ENCODE peak calls at places on chromosomes 4 and X, in five cellular contexts. A is GM10248, S is fibroblast of pulmonary artery, U is cardiac fibroblast, T is H9. Z is an unnamed sample.

GRCh38 chr4:183342541-183343533 is 20.6 kb upstream of the CLDN24 start:
- DNase-seq in A (no peak), S (no peak), U (no peak), T (peak), Z (no peak)

GRCh38 chr4:134327274-134328122 is 125.9 kb upstream of the PABPC4L start:
- DNase-seq in A (no peak), S (no peak), U (no peak), T (no peak), Z (no peak)

GRCh38 chr4:153418581-153418980 is 47.6 kb upstream of the TMEM131L start:
- DNase-seq in A (no peak), S (peak), U (peak), T (peak), Z (no peak)

GRCh38 chrX:56564921-56565861 is 1.8 kb downstream of the UBQLN2 start:
- DNase-seq in A (no peak), S (peak), U (no peak), T (no peak), Z (peak)

GRCh38 chr4:58127680-58128079 is 1017.5 kb upstream of the IGFBP7 start:
- DNase-seq in A (no peak), S (no peak), U (no peak), T (no peak), Z (no peak)

GRCh38 chrX:39613997-39614679 is 483.6 kb downstream of the BCOR start:
- DNase-seq in A (peak), S (no peak), U (no peak), T (peak), Z (peak)

GRCh38 chr4:67764183-67764582 is 10.0 kb upstream of the GNRHR start:
- DNase-seq in A (no peak), S (no peak), U (no peak), T (no peak), Z (no peak)

GRCh38 chr4:101315786-101316185 is 31.5 kb downstream of the PPP3CA start:
- DNase-seq in A (no peak), S (no peak), U (no peak), T (no peak), Z (no peak)

GRCh38 chrX:19063030-19063429 is 59.2 kb downstream of the ADGRG2 start:
- DNase-seq in A (no peak), S (no peak), U (peak), T (no peak), Z (no peak)

GRCh38 chrX:8688776-8689175 is 43.2 kb downstream of the ANOS1 start:
- DNase-seq in A (no peak), S (no peak), U (no peak), T (peak), Z (no peak)

GRCh38 chrX:101383679-101384078 is 2.3 kb downstream of the BTK start:
- DNase-seq in A (peak), S (no peak), U (no peak), T (no peak), Z (no peak)

GRCh38 chr4:41146716-41147506 is 67.4 kb downstream of the APBB2 start:
- DNase-seq in A (no peak), S (peak), U (peak), T (peak), Z (no peak)
- TF ChIP-seq CTCF in A (no peak), S (no peak), U (no peak), T (no peak), Z (no peak)

GRCh38 chr4:4694812-4695211 is 153.0 kb upstream of the STX18 start:
- DNase-seq in A (no peak), S (no peak), U (no peak), T (no peak), Z (no peak)

GRCh38 chr4:4694296-4694772 is 152.5 kb upstream of the STX18 start:
- DNase-seq in A (no peak), S (no peak), U (no peak), T (peak), Z (no peak)

GRCh38 chr4:4695497-4695896 is 153.6 kb upstream of the STX18 start:
- DNase-seq in A (no peak), S (no peak), U (no peak), T (no peak), Z (no peak)

GRCh38 chr4:4693258-4693657 is 151.4 kb upstream of the STX18 start:
- DNase-seq in A (peak), S (no peak), U (peak), T (no peak), Z (peak)

DNA sequence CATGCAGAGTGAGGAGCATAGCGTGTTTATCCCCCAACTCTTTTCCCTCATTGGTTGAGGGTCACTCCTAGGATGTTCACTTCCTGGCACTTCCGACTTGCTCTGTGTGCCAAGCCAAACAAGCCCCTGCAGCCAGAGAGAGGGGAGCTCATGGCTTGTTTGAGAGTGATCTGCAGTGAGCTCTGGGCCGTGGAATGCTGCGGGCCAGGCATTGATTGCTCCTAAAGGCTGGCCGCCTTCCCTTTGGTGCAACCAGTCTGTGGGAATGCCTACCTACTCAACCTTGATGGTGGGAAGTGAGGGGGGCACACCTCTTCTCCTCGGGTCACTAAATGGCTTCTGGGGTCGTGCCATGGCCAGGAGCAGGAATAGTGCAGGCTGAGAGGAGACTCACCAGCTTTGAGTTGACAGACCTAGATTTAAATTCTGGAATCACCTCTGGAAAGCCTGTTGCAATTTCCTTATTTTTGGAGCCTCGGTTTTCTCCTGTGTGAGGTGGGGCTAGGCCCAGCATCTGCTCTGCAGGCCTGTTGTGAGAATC is 152.0 kb upstream of the STX18 start:
- DNase-seq in A (no peak), S (no peak), U (no peak), T (no peak), Z (no peak)
- TF ChIP-seq CTCF in A (no peak), S (no peak), U (no peak), T (no peak), Z (no peak)

DNA sequence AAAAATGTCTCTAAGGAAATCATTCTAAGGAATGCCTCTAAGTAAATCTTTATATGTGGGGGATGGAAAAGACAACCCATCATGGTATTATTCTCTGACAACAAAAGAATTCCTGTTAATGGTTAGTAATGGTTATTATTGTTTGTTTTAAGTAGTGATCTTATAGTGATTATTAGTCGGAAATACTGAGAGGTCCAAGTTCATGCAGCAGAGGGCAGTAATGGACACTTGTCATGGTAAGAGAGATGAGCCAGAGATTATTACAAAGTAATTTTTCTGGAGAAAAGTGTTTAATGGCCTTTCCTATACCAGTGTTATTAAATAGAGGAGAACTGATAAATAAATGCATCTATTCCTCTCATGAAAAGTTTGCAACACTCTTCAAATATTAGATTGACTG is 8.1 kb upstream of the DKK2 start:
- DNase-seq in A (no peak), S (no peak), U (peak), T (no peak), Z (peak)
- TF ChIP-seq CTCF in A (no peak), S (peak), U (peak), T (peak), Z (no peak)

GRCh38 chr4:37453004-37453360 is 208.4 kb downstream of the NWD2 start:
- DNase-seq in A (peak), S (peak), U (peak), T (peak), Z (peak)
- TF ChIP-seq CTCF in A (peak), S (peak), U (peak), T (peak), Z (peak)

GRCh38 chrX:137342969-137343368 is 223.0 kb upstream of the ZIC3 start:
- DNase-seq in A (no peak), S (no peak), U (no peak), T (no peak), Z (no peak)
- TF ChIP-seq CTCF in A (no peak), S (no peak), U (no peak), T (no peak), Z (no peak)

GRCh38 chrX:13028871-13029336 is 15.5 kb downstream of the FAM9C start:
- DNase-seq in A (no peak), S (no peak), U (peak), T (peak), Z (no peak)

GRCh38 chrX:13024911-13025454 is 19.4 kb downstream of the FAM9C start:
- DNase-seq in A (no peak), S (no peak), U (no peak), T (no peak), Z (no peak)

GRCh38 chrX:13029341-13029740 is 15.1 kb downstream of the FAM9C start:
- DNase-seq in A (no peak), S (peak), U (peak), T (peak), Z (no peak)

GRCh38 chrX:13029831-13030771 is 14.3 kb downstream of the FAM9C start:
- DNase-seq in A (no peak), S (peak), U (peak), T (peak), Z (no peak)

GRCh38 chrX:13026877-13027652 is 17.4 kb downstream of the FAM9C start:
- DNase-seq in A (no peak), S (no peak), U (no peak), T (no peak), Z (peak)
- TF ChIP-seq CTCF in A (no peak), S (no peak), U (no peak), T (no peak), Z (no peak)

GRCh38 chrX:153473126-153473525 is 2.8 kb upstream of the HAUS7 start:
- DNase-seq in A (no peak), S (no peak), U (no peak), T (no peak), Z (no peak)

GRCh38 chrX:153471663-153472280 is 1.4 kb upstream of the HAUS7 start:
- DNase-seq in A (no peak), S (no peak), U (no peak), T (no peak), Z (no peak)

GRCh38 chrX:153470411-153471363 is at the start of gene HAUS7:
- DNase-seq in A (peak), S (peak), U (peak), T (peak), Z (peak)

GRCh38 chrX:153468008-153468580 is 2.3 kb downstream of the HAUS7 start:
- DNase-seq in A (no peak), S (no peak), U (no peak), T (no peak), Z (no peak)

DNA sequence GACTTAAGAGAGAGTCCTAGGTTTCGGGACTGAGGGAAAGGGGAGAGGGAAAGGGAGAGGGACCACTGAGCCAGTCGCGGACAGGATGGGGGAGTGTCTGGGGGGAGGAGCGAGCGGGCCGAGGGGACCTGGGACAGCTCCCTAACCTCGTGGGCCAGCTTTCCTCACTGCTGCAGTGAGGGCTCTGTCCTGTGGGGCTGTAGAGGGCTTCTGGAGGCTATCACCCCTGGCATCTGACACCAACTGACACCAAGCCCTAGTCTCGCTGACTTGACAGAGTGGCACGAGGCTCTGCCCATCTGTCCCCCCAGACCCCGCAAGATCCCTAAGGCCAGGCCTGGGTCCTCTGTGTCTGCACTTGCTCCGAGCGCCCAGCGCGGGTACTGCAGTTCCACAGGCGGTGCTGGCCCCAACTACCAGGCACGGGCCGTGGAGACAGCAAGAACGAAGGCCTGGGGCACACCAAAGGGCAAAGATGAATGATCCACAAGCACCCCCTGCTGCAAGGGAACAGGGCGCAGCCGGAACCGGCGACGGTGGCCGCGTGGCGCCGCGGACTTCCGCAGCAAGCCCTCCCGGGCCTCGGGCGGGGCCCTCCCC is 465 bp downstream of the HAUS7 start:
- DNase-seq in A (no peak), S (peak), U (peak), T (no peak), Z (peak)
- TF ChIP-seq CTCF in A (no peak), S (peak), U (peak), T (peak), Z (peak)

GRCh38 chr4:131427000-131427399 is 1722.1 kb upstream of the PCDH10 start:
- DNase-seq in A (no peak), S (no peak), U (no peak), T (no peak), Z (no peak)

GRCh38 chr4:131426023-131426758 is 1722.9 kb upstream of the PCDH10 start:
- DNase-seq in A (peak), S (no peak), U (no peak), T (no peak), Z (no peak)

GRCh38 chr4:131430302-131430701 is 1718.8 kb upstream of the PCDH10 start:
- DNase-seq in A (no peak), S (no peak), U (no peak), T (no peak), Z (no peak)
- TF ChIP-seq CTCF in A (no peak), S (no peak), U (no peak), T (peak), Z (no peak)